ENCODE peak calls at places on chromosomes 3 and 15, in five cellular contexts. One of them, this sample, is unnamed.

GRCh38 chr3:127031046-127031810 is 48.3 kb downstream of the PLXNA1 start:
- DNase-seq in right lobe of liver: no peak
- DNase-seq in neuronal stem cell: no peak
- DNase-seq in CD8-positive, alpha-beta memory T cell: no peak
- DNase-seq in Calu3: no peak
- DNase-seq in this sample: no peak

GRCh38 chr3:160400631-160401150 is 1.2 kb downstream of the SMC4 start:
- DNase-seq in right lobe of liver: peak
- DNase-seq in neuronal stem cell: no peak
- DNase-seq in Calu3: peak
- DNase-seq in CD8-positive, alpha-beta memory T cell: peak
- DNase-seq in this sample: peak

GRCh38 chr3:143263844-143264243 is 144.3 kb downstream of the CHST2 start:
- DNase-seq in Calu3: no peak
- DNase-seq in neuronal stem cell: no peak
- DNase-seq in CD8-positive, alpha-beta memory T cell: no peak
- DNase-seq in right lobe of liver: no peak
- DNase-seq in this sample: no peak

GRCh38 chr3:113212845-113213375 is 1.6 kb downstream of the BOC start:
- DNase-seq in right lobe of liver: no peak
- DNase-seq in Calu3: no peak
- DNase-seq in CD8-positive, alpha-beta memory T cell: no peak
- DNase-seq in neuronal stem cell: no peak
- DNase-seq in this sample: no peak

GRCh38 chr3:101065962-101066361 is 72.7 kb upstream of the ABI3BP start:
- DNase-seq in Calu3: no peak
- DNase-seq in right lobe of liver: no peak
- DNase-seq in neuronal stem cell: no peak
- DNase-seq in CD8-positive, alpha-beta memory T cell: no peak
- DNase-seq in this sample: no peak

GRCh38 chr3:59978979-59979378 is 929.2 kb upstream of the CFAP20DC start:
- DNase-seq in neuronal stem cell: no peak
- DNase-seq in Calu3: no peak
- DNase-seq in right lobe of liver: no peak
- DNase-seq in CD8-positive, alpha-beta memory T cell: no peak
- DNase-seq in this sample: no peak

GRCh38 chr15:59190291-59190690 is 16.4 kb upstream of the LDHAL6B start:
- DNase-seq in right lobe of liver: no peak
- DNase-seq in neuronal stem cell: no peak
- DNase-seq in CD8-positive, alpha-beta memory T cell: no peak
- DNase-seq in Calu3: no peak
- DNase-seq in this sample: no peak

GRCh38 chr3:57582470-57583168 is 14.5 kb downstream of the ARF4 start:
- DNase-seq in right lobe of liver: no peak
- DNase-seq in Calu3: peak
- DNase-seq in CD8-positive, alpha-beta memory T cell: no peak
- DNase-seq in neuronal stem cell: no peak
- DNase-seq in this sample: peak

GRCh38 chr15:75672646-75673425 is 25.1 kb downstream of the SNX33 start:
- DNase-seq in neuronal stem cell: no peak
- DNase-seq in right lobe of liver: no peak
- DNase-seq in CD8-positive, alpha-beta memory T cell: no peak
- DNase-seq in Calu3: peak
- DNase-seq in this sample: no peak

GRCh38 chr15:66795851-66796250 is 93.8 kb downstream of the SMAD6 start:
- DNase-seq in Calu3: no peak
- DNase-seq in CD8-positive, alpha-beta memory T cell: no peak
- DNase-seq in neuronal stem cell: no peak
- DNase-seq in right lobe of liver: no peak
- DNase-seq in this sample: no peak

GRCh38 chr15:68418611-68419161 is 13.3 kb downstream of the ITGA11 start:
- DNase-seq in right lobe of liver: no peak
- DNase-seq in CD8-positive, alpha-beta memory T cell: no peak
- DNase-seq in Calu3: no peak
- DNase-seq in neuronal stem cell: no peak
- DNase-seq in this sample: no peak

GRCh38 chr3:30526031-30526430 is 80.4 kb upstream of the TGFBR2 start:
- DNase-seq in right lobe of liver: no peak
- DNase-seq in Calu3: no peak
- DNase-seq in CD8-positive, alpha-beta memory T cell: no peak
- DNase-seq in neuronal stem cell: no peak
- DNase-seq in this sample: no peak

GRCh38 chr3:129068291-129068886 is 7.8 kb downstream of the GP9 start:
- DNase-seq in neuronal stem cell: no peak
- DNase-seq in CD8-positive, alpha-beta memory T cell: no peak
- DNase-seq in right lobe of liver: no peak
- DNase-seq in Calu3: no peak
- DNase-seq in this sample: no peak

GRCh38 chr3:159803444-159803843 is 185.2 kb upstream of the IL12A start:
- DNase-seq in neuronal stem cell: no peak
- DNase-seq in right lobe of liver: no peak
- DNase-seq in Calu3: no peak
- DNase-seq in CD8-positive, alpha-beta memory T cell: no peak
- DNase-seq in this sample: no peak

GRCh38 chr3:140143670-140144069 is 208.7 kb downstream of the CLSTN2 start:
- DNase-seq in CD8-positive, alpha-beta memory T cell: no peak
- DNase-seq in neuronal stem cell: no peak
- DNase-seq in Calu3: no peak
- DNase-seq in right lobe of liver: no peak
- DNase-seq in this sample: no peak

GRCh38 chr3:193132923-193133463 is 108.0 kb upstream of the PLAAT1 start:
- DNase-seq in CD8-positive, alpha-beta memory T cell: no peak
- DNase-seq in neuronal stem cell: no peak
- DNase-seq in Calu3: no peak
- DNase-seq in right lobe of liver: no peak
- DNase-seq in this sample: no peak

GRCh38 chr3:4978259-4978965 is 825 bp upstream of the BHLHE40 start:
- DNase-seq in Calu3: peak
- DNase-seq in neuronal stem cell: no peak
- DNase-seq in right lobe of liver: peak
- DNase-seq in CD8-positive, alpha-beta memory T cell: peak
- DNase-seq in this sample: peak

GRCh38 chr3:171198781-171199472 is 172.4 kb upstream of the SLC2A2 start:
- DNase-seq in right lobe of liver: no peak
- DNase-seq in neuronal stem cell: no peak
- DNase-seq in Calu3: no peak
- DNase-seq in CD8-positive, alpha-beta memory T cell: no peak
- DNase-seq in this sample: no peak

GRCh38 chr15:51483985-51484384 is 138.6 kb downstream of the DMXL2 start:
- DNase-seq in right lobe of liver: no peak
- DNase-seq in Calu3: no peak
- DNase-seq in neuronal stem cell: no peak
- DNase-seq in CD8-positive, alpha-beta memory T cell: no peak
- DNase-seq in this sample: no peak

GRCh38 chr3:69389520-69390248 is 3.8 kb upstream of the FRMD4B start:
- DNase-seq in CD8-positive, alpha-beta memory T cell: no peak
- DNase-seq in Calu3: no peak
- DNase-seq in right lobe of liver: no peak
- DNase-seq in neuronal stem cell: no peak
- DNase-seq in this sample: no peak

GRCh38 chr15:80480909-80481308 is 76.7 kb downstream of the ARNT2 start:
- DNase-seq in neuronal stem cell: no peak
- DNase-seq in CD8-positive, alpha-beta memory T cell: no peak
- DNase-seq in Calu3: no peak
- DNase-seq in right lobe of liver: no peak
- DNase-seq in this sample: no peak

GRCh38 chr3:51276046-51276445 is 109.0 kb upstream of the MANF start:
- DNase-seq in neuronal stem cell: no peak
- DNase-seq in right lobe of liver: no peak
- DNase-seq in CD8-positive, alpha-beta memory T cell: no peak
- DNase-seq in Calu3: no peak
- DNase-seq in this sample: no peak

GRCh38 chr3:72295276-72295973 is 510.5 kb upstream of the PROK2 start:
- DNase-seq in CD8-positive, alpha-beta memory T cell: no peak
- DNase-seq in neuronal stem cell: no peak
- DNase-seq in Calu3: no peak
- DNase-seq in right lobe of liver: no peak
- DNase-seq in this sample: no peak

GRCh38 chr3:171340415-171340814 is 119.8 kb downstream of the TNIK start:
- DNase-seq in right lobe of liver: no peak
- DNase-seq in neuronal stem cell: no peak
- DNase-seq in Calu3: no peak
- DNase-seq in CD8-positive, alpha-beta memory T cell: no peak
- DNase-seq in this sample: no peak

GRCh38 chr3:15800327-15800726 is 2.5 kb upstream of the ANKRD28 start:
- DNase-seq in neuronal stem cell: no peak
- DNase-seq in CD8-positive, alpha-beta memory T cell: no peak
- DNase-seq in Calu3: no peak
- DNase-seq in right lobe of liver: no peak
- DNase-seq in this sample: no peak

GRCh38 chr3:52403955-52404354 is 40.9 kb downstream of the SEMA3G start:
- DNase-seq in right lobe of liver: peak
- DNase-seq in Calu3: no peak
- DNase-seq in neuronal stem cell: no peak
- DNase-seq in CD8-positive, alpha-beta memory T cell: no peak
- DNase-seq in this sample: no peak

GRCh38 chr15:42057744-42058646 is 36.4 kb downstream of the PLA2G4D start:
- DNase-seq in neuronal stem cell: no peak
- DNase-seq in CD8-positive, alpha-beta memory T cell: no peak
- DNase-seq in Calu3: no peak
- DNase-seq in right lobe of liver: no peak
- DNase-seq in this sample: no peak

GRCh38 chr3:63478962-63479660 is 173.4 kb upstream of the SNTN start:
- DNase-seq in Calu3: no peak
- DNase-seq in right lobe of liver: no peak
- DNase-seq in neuronal stem cell: no peak
- DNase-seq in CD8-positive, alpha-beta memory T cell: no peak
- DNase-seq in this sample: no peak

This sample was measured in HEK293T.